ENCODE peak calls at places on chromosome 3, in five cellular contexts. Q is right lobe of liver, U is tibial artery, E is IMR-90, S is Panc1. H is an unnamed sample. For H3K9me3 and H3K27me3, the result is how much of the 10 kb centered on the place peaks cover.

GRCh38 chr3:49500408-49501257 is 30.6 kb downstream of the DAG1 start:
- DNase-seq in Q (peak), U (peak), E (peak), S (no peak), H (peak)

GRCh38 chr3:163273694-163274093 is 1777.1 kb downstream of the OTOL1 start:
- DNase-seq in Q (no peak), U (no peak), E (no peak), S (no peak), H (no peak)

GRCh38 chr3:155112661-155113389 is 32.7 kb downstream of the MME start:
- DNase-seq in Q (no peak), U (no peak), E (no peak), S (no peak), H (no peak)

GRCh38 chr3:18586076-18586475 is 160.9 kb upstream of the SATB1 start:
- DNase-seq in Q (no peak), U (no peak), E (no peak), S (no peak), H (no peak)

GRCh38 chr3:69649120-69649519 is 90.1 kb upstream of the MITF start:
- DNase-seq in Q (no peak), U (no peak), E (peak), S (no peak), H (no peak)

GRCh38 chr3:53194218-53195065 is 33.4 kb downstream of the PRKCD start:
- DNase-seq in Q (no peak), U (peak), E (peak), S (no peak), H (peak)

GRCh38 chr3:112651516-112651915 is 10.6 kb upstream of the CCDC80 start:
- DNase-seq in Q (no peak), U (no peak), E (peak), S (no peak), H (no peak)

GRCh38 chr3:134864644-134865043 is 69.6 kb downstream of the EPHB1 start:
- DNase-seq in Q (no peak), U (no peak), E (no peak), S (no peak), H (no peak)

GRCh38 chr3:32109256-32109655 is 2.8 kb downstream of the GPD1L start:
- DNase-seq in Q (peak), U (peak), E (peak), S (no peak), H (peak)

GRCh38 chr3:183100376-183100775 is 1.1 kb upstream of the MCCC1 start:
- DNase-seq in Q (no peak), U (no peak), E (peak), S (no peak), H (no peak)

GRCh38 chr3:106589306-106589942 is 720.6 kb upstream of the CBLB start:
- DNase-seq in Q (no peak), U (no peak), E (peak), S (no peak), H (no peak)

GRCh38 chr3:152438181-152438580 is 169.5 kb downstream of the MBNL1 start:
- DNase-seq in Q (no peak), U (no peak), E (no peak), S (no peak), H (no peak)

GRCh38 chr3:11654166-11654565 is 10.5 kb upstream of the VGLL4 start:
- DNase-seq in Q (no peak), U (no peak), E (no peak), S (no peak), H (no peak)

GRCh38 chr3:54133196-54133595 is 10.8 kb downstream of the CACNA2D3 start:
- DNase-seq in Q (no peak), U (no peak), E (no peak), S (no peak), H (no peak)

GRCh38 chr3:194758716-194759115 is 73.0 kb downstream of the FAM43A start:
- DNase-seq in Q (no peak), U (no peak), E (no peak), S (no peak), H (no peak)

GRCh38 chr3:26915208-26915607 is 292.6 kb downstream of the LRRC3B start:
- DNase-seq in Q (no peak), U (no peak), E (no peak), S (no peak), H (no peak)

GRCh38 chr3:66485291-66485968 is 15.4 kb downstream of the LRIG1 start:
- DNase-seq in Q (no peak), U (peak), E (peak), S (no peak), H (peak)

GRCh38 chr3:105746226-105746996 is 122.4 kb downstream of the CBLB start:
- DNase-seq in Q (no peak), U (no peak), E (no peak), S (no peak), H (no peak)

GRCh38 chr3:149494022-149494758 is 19.7 kb downstream of the TM4SF4 start:
- DNase-seq in Q (no peak), U (peak), E (peak), S (peak), H (peak)

GRCh38 chr3:176920806-176921205 is 276.5 kb downstream of the TBL1XR1 start:
- DNase-seq in Q (no peak), U (no peak), E (peak), S (no peak), H (no peak)

GRCh38 chr3:195119461-195120198 is 151.3 kb downstream of the XXYLT1 start:
- DNase-seq in Q (no peak), U (no peak), E (peak), S (no peak), H (no peak)

GRCh38 chr3:82100378-82100777 is 338.9 kb upstream of the GBE1 start:
- DNase-seq in Q (no peak), U (no peak), E (peak), S (no peak), H (no peak)

GRCh38 chr3:102057781-102058421 is 208.6 kb downstream of the NFKBIZ start:
- DNase-seq in Q (no peak), U (no peak), E (no peak), S (no peak), H (no peak)

GRCh38 chr3:102059145-102059943 is 210.0 kb downstream of the NFKBIZ start:
- DNase-seq in Q (no peak), U (no peak), E (no peak), S (no peak), H (no peak)

GRCh38 chr3:102063572-102063971 is 214.3 kb downstream of the NFKBIZ start:
- DNase-seq in Q (no peak), U (no peak), E (no peak), S (no peak), H (no peak)

GRCh38 chr3:102066470-102066869 is 217.2 kb downstream of the NFKBIZ start:
- DNase-seq in Q (no peak), U (no peak), E (no peak), S (no peak), H (no peak)

GRCh38 chr3:102060814-102061213 is 211.5 kb downstream of the NFKBIZ start:
- DNase-seq in Q (no peak), U (no peak), E (peak), S (no peak), H (no peak)
- H3K4me3 ChIP-seq in Q (no peak), U (no peak), E (no peak), S (no peak), H (no peak)

DNA sequence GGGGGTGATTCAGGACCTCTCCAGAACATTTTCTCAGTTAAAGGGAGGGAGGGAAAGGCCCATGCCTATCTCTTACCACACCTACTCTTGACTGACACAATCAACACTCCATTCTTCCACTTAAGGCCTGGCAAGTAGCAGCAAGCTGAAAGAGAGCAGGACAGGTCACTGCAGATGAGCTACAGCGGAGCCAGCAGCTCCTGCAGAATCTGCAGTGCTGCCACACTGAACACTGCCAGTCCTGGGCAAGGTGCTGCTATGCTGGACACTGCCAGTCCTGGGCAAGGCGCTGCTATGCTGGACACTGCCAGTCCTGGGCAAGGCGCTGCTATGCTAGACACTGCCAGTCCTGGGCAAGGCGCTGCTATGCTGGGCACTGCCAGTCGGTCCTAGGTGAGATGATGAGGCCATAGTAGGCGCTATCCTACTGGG is 143.7 kb downstream of the MYLK start:
- DNase-seq in Q (no peak), U (no peak), E (no peak), S (no peak), H (no peak)
- H3K9me3 ChIP-seq in Q (under half), U (under half), E (under half), S (under half), H (under half)

DNA sequence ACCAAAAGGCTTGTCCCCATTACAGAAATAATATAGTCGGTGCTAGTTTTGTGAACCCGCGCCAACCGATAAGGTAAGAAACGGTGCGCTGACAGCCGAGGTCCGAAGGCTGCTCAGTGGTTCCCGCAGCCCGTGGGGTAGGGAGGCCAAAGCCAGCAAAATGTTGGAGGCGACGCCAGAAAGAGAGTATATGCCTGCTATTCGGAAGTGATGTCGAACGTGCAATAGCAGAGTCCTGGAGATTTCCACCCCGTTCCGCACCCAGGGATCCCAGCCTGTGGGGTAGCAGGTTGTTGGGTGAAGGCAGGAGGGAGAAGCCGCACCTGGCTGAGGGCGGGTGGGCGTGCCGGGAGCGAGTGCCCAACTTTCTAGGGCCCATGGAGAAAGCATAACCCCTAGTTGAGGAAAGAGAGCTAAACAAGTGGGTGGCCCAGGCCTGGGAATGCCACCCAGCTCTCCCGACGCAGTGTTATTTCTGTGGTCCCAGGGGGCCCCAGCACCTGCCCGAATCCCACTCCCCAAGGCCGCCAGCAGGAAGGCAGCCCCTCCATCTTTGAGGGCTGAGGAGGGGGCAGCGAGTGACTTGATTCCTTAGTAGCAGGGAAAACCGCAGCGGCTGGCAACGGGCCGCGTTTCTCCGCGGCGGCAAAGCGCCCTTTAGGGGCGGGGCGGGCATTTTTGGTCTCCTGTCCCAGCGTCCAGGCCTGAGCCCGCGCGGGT is 7.9 kb upstream of the SOX2 start:
- DNase-seq in Q (no peak), U (no peak), E (no peak), S (no peak), H (no peak)
- H3K27me3 ChIP-seq in Q (under half), U (half or more), E (under half), S (half or more), H (half or more)

GRCh38 chr3:79767194-79767952 is 425 bp downstream of the ROBO1 start:
- DNase-seq in Q (no peak), U (no peak), E (no peak), S (no peak), H (no peak)
- H3K4me3 ChIP-seq in Q (no peak), U (peak), E (no peak), S (peak), H (no peak)

GRCh38 chr3:791442-791841 is 301.4 kb upstream of the CNTN6 start:
- DNase-seq in Q (no peak), U (no peak), E (no peak), S (no peak), H (no peak)
- H3K9me3 ChIP-seq in Q (under half), U (under half), E (under half), S (under half), H (under half)

DNA sequence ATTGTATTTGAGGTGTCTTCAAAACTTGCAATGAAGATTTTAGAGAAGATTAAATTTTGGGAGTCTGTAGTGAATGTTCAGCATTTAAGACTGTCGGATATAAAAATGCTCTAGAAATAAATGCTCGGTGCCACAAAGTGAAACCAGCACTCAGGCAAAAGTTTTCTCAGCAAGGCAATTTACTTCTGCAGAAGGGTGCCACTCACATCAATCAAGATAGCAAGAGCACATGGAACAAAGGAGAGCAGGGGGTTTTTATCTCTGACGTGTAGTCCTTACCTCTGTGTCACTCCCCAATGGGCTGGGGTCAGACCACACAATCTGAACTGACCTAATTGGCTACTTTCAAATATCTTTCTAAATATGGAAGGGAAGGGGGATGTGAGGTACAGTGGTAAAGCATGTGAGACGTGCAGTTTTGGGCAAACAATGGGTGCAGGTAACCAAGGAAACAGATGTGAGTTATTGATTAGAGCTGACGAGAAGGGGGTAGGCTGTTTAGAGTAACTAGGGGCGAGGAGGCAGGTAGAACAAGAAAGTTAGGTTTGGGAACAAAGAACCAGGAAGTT is 23.4 kb upstream of the FXR1 start:
- DNase-seq in Q (no peak), U (no peak), E (no peak), S (no peak), H (no peak)
- H3K27me3 ChIP-seq in Q (under half), U (under half), E (under half), S (under half), H (under half)

DNA sequence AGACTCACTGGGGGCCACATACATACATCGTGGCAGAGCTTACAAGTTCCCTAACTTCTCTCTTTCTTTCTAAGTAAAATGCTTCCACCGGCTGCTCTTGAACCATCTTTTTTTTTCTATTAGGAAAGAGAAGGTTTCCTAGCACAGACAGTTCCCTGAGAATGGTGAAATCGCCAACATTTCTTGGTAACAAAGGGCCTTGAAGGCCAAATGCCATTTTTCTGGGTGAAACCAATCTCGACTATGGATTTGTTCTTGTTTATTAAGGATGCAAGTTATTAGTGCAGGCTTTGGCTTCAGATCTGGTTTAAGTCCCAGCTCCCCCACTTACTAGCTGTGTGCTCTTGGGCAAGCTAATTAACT is 3.0 kb downstream of the LMCD1 start:
- DNase-seq in Q (no peak), U (no peak), E (no peak), S (no peak), H (no peak)
- H3K4me3 ChIP-seq in Q (no peak), U (peak), E (no peak), S (peak), H (no peak)

GRCh38 chr3:111143-112069 is 85.2 kb upstream of the CHL1 start:
- DNase-seq in Q (no peak), U (no peak), E (no peak), S (no peak), H (no peak)
- H3K9me3 ChIP-seq in Q (under half), U (under half), E (under half), S (under half), H (under half)

DNA sequence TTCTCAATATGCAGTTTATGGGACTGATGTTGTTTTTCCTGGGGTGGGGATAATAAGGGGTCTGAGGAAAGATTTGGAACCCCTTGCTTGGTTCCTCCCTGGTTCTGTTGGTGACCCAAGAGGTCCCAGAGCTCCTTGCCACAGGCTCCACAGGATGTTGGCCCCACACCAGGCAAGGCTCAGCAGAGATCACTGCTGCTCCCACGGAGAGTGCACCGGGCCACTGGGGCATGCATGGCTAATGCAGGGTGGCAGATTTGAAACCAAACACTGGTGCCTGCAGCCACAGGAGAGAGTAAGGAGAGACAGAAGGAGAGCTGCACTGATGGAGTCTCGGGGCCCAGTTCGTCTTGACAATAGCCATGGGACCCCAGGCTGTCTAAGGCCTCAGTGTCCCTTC is 2.5 kb downstream of the FAM107A start:
- DNase-seq in Q (no peak), U (no peak), E (no peak), S (no peak), H (no peak)
- H3K27me3 ChIP-seq in Q (under half), U (under half), E (under half), S (under half), H (under half)

DNA sequence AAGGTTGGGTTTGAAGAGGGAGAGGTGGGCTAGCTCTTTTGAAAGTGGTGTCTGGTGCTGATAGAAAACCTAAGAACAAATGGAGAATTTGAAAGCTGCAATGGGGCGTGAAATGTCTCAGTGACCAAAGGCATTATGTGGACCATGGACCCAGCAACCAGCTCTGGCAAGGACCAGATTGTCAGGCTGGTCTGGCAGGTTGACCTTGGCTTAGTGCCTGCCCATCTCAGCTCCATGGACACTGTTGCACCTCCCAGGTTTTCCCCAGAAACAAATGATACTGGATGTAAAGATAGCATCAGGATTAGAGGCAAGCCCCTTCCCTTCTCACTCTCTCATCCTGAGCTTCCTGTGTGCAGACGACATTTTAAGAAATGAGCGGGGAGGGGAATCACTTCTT is 302.9 kb upstream of the LRRFIP2 start:
- DNase-seq in Q (peak), U (no peak), E (no peak), S (no peak), H (no peak)
- H3K4me3 ChIP-seq in Q (no peak), U (no peak), E (no peak), S (no peak), H (no peak)